ENCODE peak calls at places on chromosome X, in four cellular contexts. One of them, this sample, is unnamed.

GRCh38 chrX:87049567-87049966 is 468.0 kb upstream of the KLHL4 start:
- DNase-seq in EH: no peak
- DNase-seq in activated CD4-positive, CD25-positive, alpha-beta regulatory T cell: no peak
- DNase-seq in fibroblast of pulmonary artery: no peak
- DNase-seq in this sample: no peak

GRCh38 chrX:155056877-155057792 is 13.8 kb downstream of the CMC4 start:
- DNase-seq in EH: peak; percentile 82
- DNase-seq in activated CD4-positive, CD25-positive, alpha-beta regulatory T cell: no peak
- DNase-seq in fibroblast of pulmonary artery: peak; percentile 83
- DNase-seq in this sample: peak; percentile 71

GRCh38 chrX:12237771-12238170 is 99.5 kb downstream of the FRMPD4 start:
- DNase-seq in EH: no peak
- DNase-seq in activated CD4-positive, CD25-positive, alpha-beta regulatory T cell: no peak
- DNase-seq in fibroblast of pulmonary artery: no peak
- DNase-seq in this sample: no peak

GRCh38 chrX:151279161-151279560 is 102.8 kb downstream of the GPR50 start:
- DNase-seq in EH: no peak
- DNase-seq in activated CD4-positive, CD25-positive, alpha-beta regulatory T cell: no peak
- DNase-seq in fibroblast of pulmonary artery: no peak
- DNase-seq in this sample: no peak

GRCh38 chrX:51332188-51332942 is at the start of gene NUDT10:
- DNase-seq in EH: peak; percentile 44
- DNase-seq in activated CD4-positive, CD25-positive, alpha-beta regulatory T cell: peak; percentile 3
- DNase-seq in fibroblast of pulmonary artery: peak; percentile 31
- DNase-seq in this sample: peak; percentile 79

GRCh38 chrX:104854188-104854587 is 288.2 kb downstream of the IL1RAPL2 start:
- DNase-seq in EH: no peak
- DNase-seq in activated CD4-positive, CD25-positive, alpha-beta regulatory T cell: no peak
- DNase-seq in fibroblast of pulmonary artery: peak; percentile 2
- DNase-seq in this sample: no peak

GRCh38 chrX:82362550-82362949 is 1145.5 kb upstream of the POU3F4 start:
- DNase-seq in EH: no peak
- DNase-seq in activated CD4-positive, CD25-positive, alpha-beta regulatory T cell: no peak
- DNase-seq in fibroblast of pulmonary artery: no peak
- DNase-seq in this sample: no peak

GRCh38 chrX:70096052-70096451 is 33.8 kb downstream of the OTUD6A start:
- DNase-seq in EH: peak; percentile 26
- DNase-seq in activated CD4-positive, CD25-positive, alpha-beta regulatory T cell: no peak
- DNase-seq in fibroblast of pulmonary artery: peak; percentile 54
- DNase-seq in this sample: no peak

GRCh38 chrX:102517331-102517730 is 792 bp upstream of the TMSB15A start:
- DNase-seq in EH: peak; percentile 37
- DNase-seq in activated CD4-positive, CD25-positive, alpha-beta regulatory T cell: no peak
- DNase-seq in fibroblast of pulmonary artery: peak; percentile 7
- DNase-seq in this sample: no peak

GRCh38 chrX:106050054-106050453 is 11.5 kb upstream of the SERPINA7 start:
- DNase-seq in EH: no peak
- DNase-seq in activated CD4-positive, CD25-positive, alpha-beta regulatory T cell: no peak
- DNase-seq in fibroblast of pulmonary artery: no peak
- DNase-seq in this sample: no peak

GRCh38 chrX:43552703-43553102 is 103.4 kb upstream of the MAOA start:
- DNase-seq in EH: no peak
- DNase-seq in activated CD4-positive, CD25-positive, alpha-beta regulatory T cell: no peak
- DNase-seq in fibroblast of pulmonary artery: no peak
- DNase-seq in this sample: no peak

This sample was measured in ovary.